ENCODE peak calls at places on chromosome 22, in five cellular contexts. One of them, this sample, is unnamed.

GRCh38 chr22:29011200-29011867 is 50.3 kb downstream of the C22orf31 start:
- DNase-seq in K562: no peak
- DNase-seq in GM12892: no peak
- DNase-seq in HepG2: no peak
- DNase-seq in H1: no peak
- DNase-seq in this sample: no peak

GRCh38 chr22:23237201-23237798 is 57.0 kb downstream of the BCR start:
- DNase-seq in K562: peak
- DNase-seq in H1: no peak
- DNase-seq in HepG2: no peak
- DNase-seq in GM12892: no peak
- DNase-seq in this sample: no peak

GRCh38 chr22:27149886-27150529 is 492.6 kb downstream of the MIAT start:
- DNase-seq in HepG2: no peak
- DNase-seq in H1: no peak
- DNase-seq in GM12892: no peak
- DNase-seq in K562: no peak
- DNase-seq in this sample: no peak

GRCh38 chr22:22770881-22771280 is 116.7 kb upstream of the IGLL5 start:
- DNase-seq in HepG2: no peak
- DNase-seq in GM12892: no peak
- DNase-seq in H1: no peak
- DNase-seq in K562: no peak
- DNase-seq in this sample: no peak

GRCh38 chr22:21680830-21681565 is 15.2 kb downstream of the PPIL2 start:
- DNase-seq in GM12892: no peak
- DNase-seq in K562: no peak
- DNase-seq in HepG2: no peak
- DNase-seq in H1: no peak
- DNase-seq in this sample: no peak

GRCh38 chr22:45564349-45565030 is 61.8 kb downstream of the FBLN1 start:
- DNase-seq in K562: no peak
- DNase-seq in H1: no peak
- DNase-seq in HepG2: no peak
- DNase-seq in GM12892: no peak
- DNase-seq in this sample: no peak

GRCh38 chr22:32680895-32681294 is 120.6 kb upstream of the TIMP3 start:
- DNase-seq in H1: no peak
- DNase-seq in HepG2: no peak
- DNase-seq in K562: no peak
- DNase-seq in GM12892: no peak
- DNase-seq in this sample: no peak

GRCh38 chr22:22945195-22945594 is 57.6 kb downstream of the IGLL5 start:
- DNase-seq in H1: no peak
- DNase-seq in K562: no peak
- DNase-seq in GM12892: no peak
- DNase-seq in HepG2: no peak
- DNase-seq in this sample: no peak

GRCh38 chr22:48902001-48902869 is 925.4 kb downstream of the BRD1 start:
- DNase-seq in HepG2: no peak
- DNase-seq in K562: no peak
- DNase-seq in GM12892: no peak
- DNase-seq in H1: no peak
- DNase-seq in this sample: no peak

GRCh38 chr22:48055827-48056226 is 1293.4 kb downstream of the TBC1D22A start:
- DNase-seq in H1: no peak
- DNase-seq in K562: no peak
- DNase-seq in GM12892: no peak
- DNase-seq in HepG2: no peak
- DNase-seq in this sample: no peak

GRCh38 chr22:44571566-44572413 is 73.8 kb upstream of the RTL6 start:
- DNase-seq in GM12892: no peak
- DNase-seq in H1: no peak
- DNase-seq in K562: no peak
- DNase-seq in HepG2: no peak
- DNase-seq in this sample: no peak

GRCh38 chr22:50018608-50019291 is 6.2 kb upstream of the IL17REL start:
- DNase-seq in GM12892: no peak
- DNase-seq in K562: no peak
- DNase-seq in HepG2: no peak
- DNase-seq in H1: no peak
- DNase-seq in this sample: no peak

GRCh38 chr22:30408388-30409101 is 11.7 kb downstream of the SEC14L2 start:
- DNase-seq in K562: peak
- DNase-seq in GM12892: no peak
- DNase-seq in HepG2: peak
- DNase-seq in H1: no peak
- DNase-seq in this sample: no peak

GRCh38 chr22:23183107-23183698 is 2.9 kb downstream of the BCR start:
- DNase-seq in HepG2: peak
- DNase-seq in H1: peak
- DNase-seq in K562: peak
- DNase-seq in GM12892: no peak
- DNase-seq in this sample: no peak

GRCh38 chr22:28435960-28436359 is 243.7 kb downstream of the TTC28 start:
- DNase-seq in H1: no peak
- DNase-seq in HepG2: no peak
- DNase-seq in GM12892: no peak
- DNase-seq in K562: no peak
- DNase-seq in this sample: no peak

GRCh38 chr22:45262195-45262930 is 21.7 kb upstream of the KIAA0930 start:
- DNase-seq in K562: no peak
- DNase-seq in GM12892: no peak
- DNase-seq in HepG2: no peak
- DNase-seq in H1: no peak
- DNase-seq in this sample: no peak

GRCh38 chr22:44335066-44335839 is 22.5 kb upstream of the SHISAL1 start:
- DNase-seq in H1: no peak
- DNase-seq in K562: no peak
- DNase-seq in HepG2: no peak
- DNase-seq in GM12892: no peak
- DNase-seq in this sample: no peak

GRCh38 chr22:46280999-46281623 is 13.3 kb downstream of the TTC38 start:
- DNase-seq in GM12892: no peak
- DNase-seq in H1: no peak
- DNase-seq in HepG2: no peak
- DNase-seq in K562: no peak
- DNase-seq in this sample: no peak

GRCh38 chr22:31496735-31497146 is 405 bp downstream of the SFI1 start:
- DNase-seq in GM12892: no peak
- DNase-seq in K562: peak
- DNase-seq in HepG2: no peak
- DNase-seq in H1: no peak
- DNase-seq in this sample: no peak

GRCh38 chr22:20080776-20081654 is 974 bp downstream of the DGCR8 start:
- DNase-seq in H1: peak
- DNase-seq in K562: peak
- DNase-seq in GM12892: no peak
- DNase-seq in HepG2: peak
- DNase-seq in this sample: no peak

GRCh38 chr22:20080445-20080775 is 369 bp downstream of the DGCR8 start:
- DNase-seq in K562: peak
- DNase-seq in H1: no peak
- DNase-seq in HepG2: peak
- DNase-seq in GM12892: peak
- DNase-seq in this sample: peak

GRCh38 chr22:20083157-20083890 is 3.3 kb downstream of the DGCR8 start:
- DNase-seq in GM12892: no peak
- DNase-seq in K562: no peak
- DNase-seq in H1: no peak
- DNase-seq in HepG2: no peak
- DNase-seq in this sample: no peak

GRCh38 chr22:20076627-20077172 is 3.3 kb upstream of the DGCR8 start:
- DNase-seq in H1: no peak
- DNase-seq in K562: peak
- DNase-seq in HepG2: no peak
- DNase-seq in GM12892: no peak
- DNase-seq in this sample: no peak

DNA sequence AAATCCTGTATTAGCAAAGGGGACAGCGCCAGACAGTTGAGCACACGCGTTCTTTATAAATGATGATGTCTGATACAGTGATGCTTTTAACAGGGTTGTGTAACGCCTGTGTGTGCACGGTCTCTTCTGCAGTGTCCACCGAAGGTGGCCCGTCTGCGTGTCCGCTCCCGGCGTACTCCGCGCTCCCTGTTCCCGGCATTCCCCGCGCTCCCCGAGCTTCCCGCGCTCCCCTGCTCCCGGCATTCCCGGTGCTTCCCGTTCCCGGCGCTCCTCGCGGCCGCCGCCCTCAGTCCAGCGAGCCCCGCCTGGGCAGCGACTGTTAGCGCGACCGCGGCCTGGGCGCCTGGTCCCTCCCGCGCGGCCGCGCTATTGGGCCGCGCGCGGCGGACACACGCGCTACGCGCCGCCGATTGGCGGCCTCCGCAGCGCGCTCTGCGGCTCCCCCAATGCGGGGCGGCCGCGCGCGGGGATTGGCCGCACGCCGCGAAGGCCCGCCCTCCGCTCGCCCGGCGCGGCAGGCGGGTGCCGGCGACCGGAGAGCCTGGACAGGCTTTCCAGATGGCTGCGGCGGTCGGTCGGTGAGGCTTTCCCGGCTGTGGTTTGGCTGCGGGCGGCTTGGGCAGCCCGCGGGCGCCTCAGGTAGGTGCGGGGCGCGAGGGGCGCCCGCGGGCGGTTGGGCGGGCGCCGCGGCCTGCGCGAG is at the start of gene DGCR8:
- DNase-seq in K562: peak
- DNase-seq in H1: peak
- DNase-seq in GM12892: peak
- DNase-seq in HepG2: peak
- DNase-seq in this sample: peak
- TF ChIP-seq POLR2A in K562: no peak
- TF ChIP-seq POLR2A in H1: peak
- TF ChIP-seq POLR2A in GM12892: peak
- TF ChIP-seq POLR2A in HepG2: peak
- TF ChIP-seq POLR2A in this sample: no peak

DNA sequence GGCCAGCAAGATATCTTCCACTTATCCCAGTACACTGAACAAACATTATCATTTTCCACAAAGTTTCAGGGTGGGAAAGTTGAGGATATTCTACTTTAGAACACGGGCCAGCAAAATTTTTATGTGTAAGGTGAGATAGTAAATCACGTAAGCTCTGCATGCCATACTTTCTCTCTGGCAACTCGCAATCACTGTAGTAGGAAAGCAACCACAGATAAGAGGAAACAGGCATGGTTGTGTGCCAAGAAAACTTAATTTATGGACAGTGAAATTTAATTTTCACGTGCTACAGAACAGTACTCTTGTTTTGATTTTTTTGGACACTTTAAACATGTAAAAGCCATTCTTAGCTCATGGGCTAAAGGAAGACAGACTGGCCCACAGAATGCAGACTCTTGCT is 82.5 kb downstream of the LARGE1 start:
- DNase-seq in GM12892: no peak
- DNase-seq in HepG2: no peak
- DNase-seq in K562: no peak
- DNase-seq in H1: no peak
- DNase-seq in this sample: no peak
- TF ChIP-seq TAF1 in GM12892: no peak
- TF ChIP-seq TAF1 in HepG2: no peak
- TF ChIP-seq TAF1 in K562: no peak
- TF ChIP-seq TAF1 in H1: no peak
- TF ChIP-seq TAF1 in this sample: no peak

DNA sequence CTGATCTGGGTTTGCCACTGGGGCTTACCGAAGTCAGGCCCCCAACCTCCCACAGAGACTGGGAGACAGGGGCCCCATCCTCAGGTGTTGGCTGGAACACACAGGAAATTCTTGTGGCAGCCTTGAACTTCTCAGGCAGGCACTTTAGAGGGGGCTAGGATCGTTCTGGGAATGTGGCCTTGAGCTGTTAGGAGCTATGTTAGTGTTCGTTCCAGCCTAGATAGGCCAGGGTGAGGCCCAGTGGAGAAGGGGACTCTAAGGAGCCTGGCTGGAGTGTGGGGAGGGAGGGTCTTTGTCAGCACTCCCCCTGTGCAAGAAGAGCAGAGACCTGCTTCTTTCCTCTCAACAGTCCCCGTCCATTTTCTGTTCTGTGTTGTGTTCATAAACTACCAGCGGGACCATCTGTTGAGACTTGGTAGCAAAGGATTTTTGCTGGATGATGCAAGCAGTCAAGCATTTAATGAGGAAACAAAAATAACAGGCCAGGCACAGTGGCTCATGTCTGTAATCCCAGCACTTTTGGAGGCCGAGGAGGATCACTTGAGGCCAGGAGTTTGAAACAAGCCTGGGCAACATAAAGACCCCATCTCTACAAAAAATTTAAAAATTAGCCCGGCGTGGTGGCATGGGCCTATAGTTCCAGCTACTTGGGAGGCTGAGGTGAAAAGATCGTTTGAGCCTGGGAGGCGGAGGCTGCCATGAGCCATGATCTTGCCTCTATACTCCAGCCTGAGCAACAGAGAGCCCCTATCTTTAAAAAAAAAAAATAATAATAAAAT is 1.5 kb upstream of the TXNRD2 start:
- DNase-seq in HepG2: peak
- DNase-seq in H1: no peak
- DNase-seq in K562: peak
- DNase-seq in GM12892: no peak
- DNase-seq in this sample: no peak
- TF ChIP-seq POLR2A in HepG2: no peak
- TF ChIP-seq POLR2A in H1: no peak
- TF ChIP-seq POLR2A in K562: no peak
- TF ChIP-seq POLR2A in GM12892: no peak
- TF ChIP-seq POLR2A in this sample: no peak

GRCh38 chr22:19886605-19887250 is 32.1 kb upstream of the GNB1L start:
- DNase-seq in HepG2: no peak
- DNase-seq in GM12892: no peak
- DNase-seq in K562: no peak
- DNase-seq in H1: no peak
- DNase-seq in this sample: no peak
- TF ChIP-seq TAF1 in HepG2: no peak
- TF ChIP-seq TAF1 in GM12892: no peak
- TF ChIP-seq TAF1 in K562: no peak
- TF ChIP-seq TAF1 in H1: no peak
- TF ChIP-seq TAF1 in this sample: no peak

This sample was measured in GM12891.